ENCODE peak calls at places on chromosome 12, in four cellular contexts. D, R, S and Y are unnamed samples.
A peak's percentile ranks its signal among the peaks of the same experiment; 100 is the strongest.

GRCh38 chr12:19482551-19483109 is 43.3 kb downstream of the AEBP2 start:
- DNase-seq in R (no peak), S (peak; percentile 48), D (no peak), Y (peak; percentile 7)

GRCh38 chr12:10220398-10221077 is 7.9 kb downstream of the GABARAPL1 start:
- DNase-seq in R (no peak), S (peak; percentile 80), D (no peak), Y (peak; percentile 83)

GRCh38 chr12:101186291-101186690 is 23.7 kb downstream of the SLC5A8 start:
- DNase-seq in D (no peak), S (no peak), R (no peak), Y (no peak)

GRCh38 chr12:67661311-67662011 is 12.9 kb downstream of the DYRK2 start:
- DNase-seq in S (no peak), D (no peak), R (no peak), Y (no peak)

GRCh38 chr12:78229491-78230209 is 399.0 kb downstream of the NAV3 start:
- DNase-seq in D (no peak), S (no peak), R (no peak), Y (no peak)

GRCh38 chr12:131671871-131672270 is 39.0 kb upstream of the SFSWAP start:
- DNase-seq in D (no peak), S (no peak), R (no peak), Y (no peak)

GRCh38 chr12:114835031-114835430 is 151.1 kb upstream of the TBX3 start:
- DNase-seq in S (no peak), D (no peak), R (peak; percentile 34), Y (no peak)

GRCh38 chr12:95384785-95385184 is 89.2 kb upstream of the METAP2 start:
- DNase-seq in R (no peak), D (no peak), S (no peak), Y (no peak)